ENCODE peak calls at places on chromosomes 6 and 20, in four cellular contexts. V is PC-9, E is right lobe of liver, N is tibial artery. T is an unnamed sample.

GRCh38 chr6:166786704-166787293 is 159.7 kb upstream of the RPS6KA2 start:
- DNase-seq in V (no peak), N (no peak), E (no peak), T (no peak)

GRCh38 chr20:19241440-19241839 is 29.0 kb downstream of the SLC24A3 start:
- DNase-seq in N (no peak), E (no peak), V (no peak), T (no peak)

GRCh38 chr6:44237813-44238433 is 9.0 kb upstream of the HSP90AB1 start:
- DNase-seq in N (peak; percentile 78), E (peak; percentile 85), V (peak; percentile 78), T (peak; percentile 93)

GRCh38 chr6:11727995-11728961 is 50.3 kb downstream of the ADTRP start:
- DNase-seq in V (no peak), N (no peak), E (no peak), T (no peak)

GRCh38 chr6:20024316-20024673 is 187.1 kb downstream of the ID4 start:
- DNase-seq in E (no peak), V (no peak), N (no peak), T (no peak)

GRCh38 chr6:32298632-32299336 is 72.9 kb downstream of the TSBP1 start:
- DNase-seq in V (no peak), N (no peak), E (no peak), T (no peak)

GRCh38 chr6:169571123-169571962 is 130.5 kb downstream of the WDR27 start:
- DNase-seq in N (no peak), V (peak; percentile 5), E (no peak), T (no peak)

GRCh38 chr6:134925800-134926199 is 24.1 kb downstream of the ALDH8A1 start:
- DNase-seq in E (no peak), V (peak; percentile 15), N (no peak), T (no peak)

GRCh38 chr6:19472168-19472567 is 365.0 kb upstream of the ID4 start:
- DNase-seq in V (peak; percentile 92), N (no peak), E (no peak), T (no peak)

GRCh38 chr6:97841763-97842162 is 558.7 kb upstream of the MMS22L start:
- DNase-seq in V (no peak), E (no peak), N (no peak), T (no peak)

GRCh38 chr20:61668064-61668463 is 397.6 kb downstream of the TAF4 start:
- DNase-seq in V (no peak), N (no peak), E (no peak), T (no peak)

GRCh38 chr6:130679684-130680083 is 147.5 kb upstream of the SMLR1 start:
- DNase-seq in V (no peak), N (no peak), E (no peak), T (no peak)

GRCh38 chr20:10848810-10849370 is 175.1 kb upstream of the JAG1 start:
- DNase-seq in V (peak; percentile 49), N (no peak), E (no peak), T (no peak)

GRCh38 chr6:81766482-81767069 is 14.1 kb upstream of the TENT5A start:
- DNase-seq in E (no peak), N (no peak), V (peak; percentile 11), T (no peak)

GRCh38 chr6:113594726-113595125 is 262.4 kb upstream of the MARCKS start:
- DNase-seq in V (no peak), E (no peak), N (no peak), T (no peak)

GRCh38 chr6:144662812-144663211 is 377.7 kb downstream of the UTRN start:
- DNase-seq in N (no peak), V (no peak), E (no peak), T (no peak)

GRCh38 chr6:56343295-56343694 is 95.9 kb upstream of the COL21A1 start:
- DNase-seq in N (no peak), V (no peak), E (no peak), T (no peak)

GRCh38 chr20:16916165-16916564 is 168.0 kb downstream of the OTOR start:
- DNase-seq in E (no peak), V (no peak), N (no peak), T (no peak)

GRCh38 chr20:44540834-44541233 is 19.0 kb upstream of the SERINC3 start:
- DNase-seq in V (no peak), E (no peak), N (no peak), T (no peak)

GRCh38 chr6:44268095-44268628 is 2.1 kb upstream of the TMEM151B start:
- DNase-seq in E (no peak), V (peak; percentile 53), N (no peak), T (peak; percentile 65)

GRCh38 chr6:18674346-18674745 is 287.2 kb downstream of the RNF144B start:
- DNase-seq in E (no peak), V (no peak), N (no peak), T (no peak)

GRCh38 chr20:41094656-41095055 is 42.7 kb upstream of the PLCG1 start:
- DNase-seq in V (no peak), N (no peak), E (no peak), T (no peak)

GRCh38 chr6:44486002-44486421 is 98.5 kb downstream of the CDC5L start:
- DNase-seq in E (no peak), N (no peak), V (no peak), T (no peak)

GRCh38 chr20:17406191-17406590 is 125.0 kb downstream of the BFSP1 start:
- DNase-seq in N (no peak), E (no peak), V (no peak), T (no peak)

GRCh38 chr6:88141641-88142298 is 24.4 kb downstream of the CNR1 start:
- DNase-seq in N (no peak), E (no peak), V (no peak), T (no peak)

GRCh38 chr6:155117266-155117665 is 122.2 kb downstream of the TIAM2 start:
- DNase-seq in N (no peak), V (peak; percentile 38), E (no peak), T (no peak)

GRCh38 chr20:62156592-62157386 is 13.2 kb downstream of the SS18L1 start:
- DNase-seq in V (peak; percentile 35), E (peak; percentile 81), N (peak; percentile 35), T (peak; percentile 84)

GRCh38 chr20:61776491-61776890 is 289.2 kb downstream of the TAF4 start:
- DNase-seq in N (no peak), E (no peak), V (no peak), T (no peak)

GRCh38 chr6:38460216-38460615 is 179.5 kb downstream of the BTBD9 start:
- DNase-seq in V (no peak), E (no peak), N (no peak), T (no peak)

GRCh38 chr20:11807070-11807741 is 110.5 kb upstream of the BTBD3 start:
- DNase-seq in N (no peak), V (no peak), E (no peak), T (no peak)

GRCh38 chr20:42958367-42959112 is 231.2 kb downstream of the PTPRT start:
- DNase-seq in V (no peak), E (no peak), N (no peak), T (no peak)
- H3K27ac ChIP-seq in V (no peak overlapping the region), E (no peak overlapping the region), N (no peak overlapping the region), T (no peak overlapping the region)

GRCh38 chr6:7389451-7390217 is at the start of the genes CAGE1 and RIOK1:
- DNase-seq in E (peak; percentile 96), N (peak; percentile 95), V (peak; percentile 96), T (peak; percentile 90)
- TF ChIP-seq CTCF in E (peak; percentile 15), N (peak; percentile 11), V (peak; percentile 29), T (no peak)

DNA sequence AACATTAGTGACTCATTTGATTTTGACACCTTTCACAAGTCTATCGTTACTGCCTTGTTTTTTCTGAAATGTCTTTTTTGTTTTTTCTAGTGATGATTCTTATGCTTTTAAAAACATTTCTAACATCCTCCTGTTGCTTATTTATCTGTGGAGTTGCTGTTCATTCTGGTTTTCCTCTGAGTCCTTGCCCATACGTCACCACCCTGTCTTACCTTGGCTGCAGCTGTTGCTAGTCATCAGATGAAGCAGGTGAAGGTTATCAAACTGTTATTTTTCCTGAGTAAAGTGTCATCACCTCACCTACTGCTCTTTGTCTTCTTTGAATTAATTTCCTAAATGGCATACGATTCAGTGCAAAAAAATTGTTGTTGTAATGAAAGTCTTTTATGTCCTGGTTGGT is 376.6 kb downstream of the GRIK2 start:
- DNase-seq in V (no peak), N (no peak), E (no peak), T (no peak)
- H3K27ac ChIP-seq in V (no peak overlapping the region), N (no peak overlapping the region), E (no peak overlapping the region), T (no peak overlapping the region)

GRCh38 chr20:7926767-7927166 is 13.5 kb downstream of the HAO1 start:
- DNase-seq in V (no peak), N (no peak), E (no peak), T (no peak)
- TF ChIP-seq CTCF in V (peak; percentile 64), N (peak; percentile 29), E (peak; percentile 40), T (no peak)

GRCh38 chr6:53066874-53067273 is 1.7 kb downstream of the FBXO9 start:
- DNase-seq in V (no peak), N (no peak), E (no peak), T (no peak)
- H3K27ac ChIP-seq in V (no peak overlapping the region), N (peak overlapping the region; percentile 92), E (no peak overlapping the region), T (peak overlapping the region; percentile 93)

T was measured in pancreas.